ENCODE peak calls at places on chromosomes 4 and X, in five cellular contexts. I, A, Y, K and M are unnamed samples.

GRCh38 chrX:107716045-107716684 is 59.4 kb downstream of the TSC22D3 start:
- DNase-seq in I (peak; percentile 37), A (peak; percentile 43), Y (peak; percentile 43), K (no peak), M (no peak)

GRCh38 chrX:47612418-47612817 is 7.2 kb downstream of the SYN1 start:
- DNase-seq in I (no peak), A (no peak), Y (no peak), K (no peak), M (no peak)

GRCh38 chrX:149871940-149872339 is 9.0 kb upstream of the MAGEA8 start:
- DNase-seq in I (no peak), A (no peak), Y (no peak), K (no peak), M (no peak)

GRCh38 chr4:142984871-142985585 is 138.9 kb upstream of the INPP4B start:
- DNase-seq in I (no peak), A (peak; percentile 23), Y (peak; percentile 20), K (no peak), M (peak; percentile 20)

GRCh38 chr4:121307441-121308327 is 73.1 kb downstream of the QRFPR start:
- DNase-seq in I (no peak), A (peak; percentile 24), Y (peak; percentile 58), K (no peak), M (peak; percentile 0)

GRCh38 chr4:92520563-92520962 is 216.8 kb downstream of the GRID2 start:
- DNase-seq in I (no peak), A (no peak), Y (no peak), K (no peak), M (no peak)

GRCh38 chr4:184268574-184269160 is 51.0 kb upstream of the ENPP6 start:
- DNase-seq in I (no peak), A (no peak), Y (no peak), K (no peak), M (no peak)

GRCh38 chr4:56648245-56649151 is 32.6 kb downstream of the HOPX start:
- DNase-seq in I (no peak), A (no peak), Y (no peak), K (no peak), M (no peak)

GRCh38 chrX:46263494-46263893 is 281.7 kb downstream of the ZNF674 start:
- DNase-seq in I (no peak), A (no peak), Y (no peak), K (no peak), M (no peak)

GRCh38 chr4:54226399-54227260 is 2.5 kb upstream of the PDGFRA start:
- DNase-seq in I (no peak), A (no peak), Y (no peak), K (peak; percentile 48), M (no peak)

GRCh38 chr4:54908744-54909143 is 216.7 kb downstream of the KDR start:
- DNase-seq in I (no peak), A (no peak), Y (no peak), K (no peak), M (no peak)

GRCh38 chr4:48746608-48747374 is 33.3 kb downstream of the FRYL start:
- DNase-seq in I (no peak), A (no peak), Y (no peak), K (no peak), M (no peak)

GRCh38 chrX:145405012-145405411 is 157.7 kb downstream of the SPANXN1 start:
- DNase-seq in I (no peak), A (peak; percentile 29), Y (peak; percentile 1), K (no peak), M (no peak)

GRCh38 chrX:19724409-19724808 is 163.0 kb downstream of the SH3KBP1 start:
- DNase-seq in I (no peak), A (no peak), Y (no peak), K (no peak), M (no peak)

GRCh38 chrX:107628662-107629532 is 587 bp downstream of the PRPS1 start:
- DNase-seq in I (peak; percentile 51), A (peak; percentile 40), Y (peak; percentile 64), K (no peak), M (no peak)

GRCh38 chrX:39652336-39652735 is 445.4 kb downstream of the BCOR start:
- DNase-seq in I (peak; percentile 12), A (peak; percentile 50), Y (peak; percentile 14), K (no peak), M (peak; percentile 6)

GRCh38 chr4:56530269-56531148 is 24.9 kb downstream of the ARL9 start:
- DNase-seq in I (peak; percentile 76), A (peak; percentile 87), Y (peak; percentile 66), K (peak; percentile 32), M (peak; percentile 73)

GRCh38 chr4:108446554-108446953 is 173.8 kb upstream of the RPL34 start:
- DNase-seq in I (no peak), A (peak; percentile 16), Y (no peak), K (no peak), M (no peak)

GRCh38 chr4:136873555-136873954 is 658.7 kb downstream of the PCDH18 start:
- DNase-seq in I (no peak), A (no peak), Y (no peak), K (no peak), M (no peak)

GRCh38 chrX:75337525-75337924 is 63.6 kb downstream of the UPRT start:
- DNase-seq in I (no peak), A (no peak), Y (no peak), K (no peak), M (no peak)

GRCh38 chrX:100768679-100769338 is 36.9 kb upstream of the SYTL4 start:
- DNase-seq in I (peak; percentile 17), A (peak; percentile 72), Y (peak; percentile 75), K (peak; percentile 26), M (peak; percentile 34)

GRCh38 chr4:176333076-176333475 is 13.3 kb downstream of the SPCS3 start:
- DNase-seq in I (no peak), A (no peak), Y (no peak), K (no peak), M (no peak)

GRCh38 chr4:133938061-133938460 is 263.5 kb downstream of the PABPC4L start:
- DNase-seq in I (no peak), A (no peak), Y (no peak), K (no peak), M (no peak)

GRCh38 chrX:150692837-150693781 is at the start of gene MTMR1:
- DNase-seq in I (peak; percentile 24), A (peak; percentile 5), Y (peak; percentile 35), K (no peak), M (peak; percentile 2)

GRCh38 chrX:38664285-38664684 is 102.9 kb downstream of the TSPAN7 start:
- DNase-seq in I (no peak), A (peak; percentile 46), Y (peak; percentile 42), K (no peak), M (peak; percentile 27)